ENCODE peak calls at places on chromosomes 13 and 19, in seven cellular contexts. One of them, this sample, is unnamed.
A peak's percentile ranks its signal among the peaks of the same experiment; 100 is the strongest.

GRCh38 chr19:755063-755462 is 4.2 kb downstream of the MISP start:
- DNase-seq in RWPE1: no peak
- DNase-seq in right lobe of liver: no peak
- DNase-seq in cardiac muscle cell: no peak
- DNase-seq in AG10803: no peak
- DNase-seq in HFFc6: no peak
- DNase-seq in CD8-positive, alpha-beta T cell: no peak
- DNase-seq in this sample: no peak

GRCh38 chr13:97975851-97976550 is 22.5 kb downstream of the IPO5 start:
- DNase-seq in right lobe of liver: peak; percentile 96
- DNase-seq in CD8-positive, alpha-beta T cell: peak; percentile 88
- DNase-seq in RWPE1: peak; percentile 92
- DNase-seq in AG10803: peak; percentile 82
- DNase-seq in HFFc6: peak; percentile 65
- DNase-seq in cardiac muscle cell: peak; percentile 92
- DNase-seq in this sample: peak; percentile 88

GRCh38 chr19:50314724-50315700 is 14.2 kb downstream of the KCNC3 start:
- DNase-seq in CD8-positive, alpha-beta T cell: no peak
- DNase-seq in RWPE1: no peak
- DNase-seq in right lobe of liver: no peak
- DNase-seq in cardiac muscle cell: no peak
- DNase-seq in HFFc6: no peak
- DNase-seq in AG10803: no peak
- DNase-seq in this sample: no peak

GRCh38 chr19:2811221-2811722 is 8.4 kb upstream of the ZNF554 start:
- DNase-seq in right lobe of liver: peak; percentile 85
- DNase-seq in HFFc6: no peak
- DNase-seq in cardiac muscle cell: no peak
- DNase-seq in AG10803: no peak
- DNase-seq in CD8-positive, alpha-beta T cell: no peak
- DNase-seq in RWPE1: no peak
- DNase-seq in this sample: no peak

GRCh38 chr19:14393303-14393702 is 12.1 kb downstream of the ADGRE5 start:
- DNase-seq in AG10803: no peak
- DNase-seq in RWPE1: no peak
- DNase-seq in CD8-positive, alpha-beta T cell: no peak
- DNase-seq in right lobe of liver: no peak
- DNase-seq in cardiac muscle cell: no peak
- DNase-seq in HFFc6: no peak
- DNase-seq in this sample: no peak

GRCh38 chr19:6947745-6948144 is 60.4 kb downstream of the ADGRE1 start:
- DNase-seq in CD8-positive, alpha-beta T cell: no peak
- DNase-seq in right lobe of liver: no peak
- DNase-seq in RWPE1: peak; percentile 44
- DNase-seq in cardiac muscle cell: peak; percentile 62
- DNase-seq in AG10803: peak; percentile 59
- DNase-seq in HFFc6: peak; percentile 21
- DNase-seq in this sample: no peak

GRCh38 chr19:45094707-45095106 is 1.7 kb downstream of the PPP1R37 start:
- DNase-seq in AG10803: no peak
- DNase-seq in right lobe of liver: no peak
- DNase-seq in HFFc6: no peak
- DNase-seq in RWPE1: no peak
- DNase-seq in CD8-positive, alpha-beta T cell: no peak
- DNase-seq in cardiac muscle cell: no peak
- DNase-seq in this sample: no peak

GRCh38 chr13:20667857-20668256 is 35.6 kb upstream of the IL17D start:
- DNase-seq in RWPE1: no peak
- DNase-seq in AG10803: no peak
- DNase-seq in HFFc6: no peak
- DNase-seq in right lobe of liver: no peak
- DNase-seq in CD8-positive, alpha-beta T cell: no peak
- DNase-seq in cardiac muscle cell: no peak
- DNase-seq in this sample: no peak

GRCh38 chr13:111510502-111511218 is 190.2 kb downstream of the TEX29 start:
- DNase-seq in AG10803: no peak
- DNase-seq in cardiac muscle cell: no peak
- DNase-seq in RWPE1: no peak
- DNase-seq in HFFc6: no peak
- DNase-seq in CD8-positive, alpha-beta T cell: no peak
- DNase-seq in right lobe of liver: no peak
- DNase-seq in this sample: no peak

GRCh38 chr13:24670174-24670573 is 10.0 kb upstream of the ATP12A start:
- DNase-seq in right lobe of liver: no peak
- DNase-seq in CD8-positive, alpha-beta T cell: no peak
- DNase-seq in RWPE1: no peak
- DNase-seq in cardiac muscle cell: no peak
- DNase-seq in HFFc6: no peak
- DNase-seq in AG10803: no peak
- DNase-seq in this sample: no peak

GRCh38 chr19:46999878-47000277 is 19.8 kb upstream of the NPAS1 start:
- DNase-seq in cardiac muscle cell: no peak
- DNase-seq in RWPE1: no peak
- DNase-seq in AG10803: no peak
- DNase-seq in CD8-positive, alpha-beta T cell: no peak
- DNase-seq in right lobe of liver: no peak
- DNase-seq in HFFc6: no peak
- DNase-seq in this sample: no peak

GRCh38 chr19:3970313-3970807 is 539 bp downstream of the DAPK3 start:
- DNase-seq in right lobe of liver: no peak
- DNase-seq in AG10803: no peak
- DNase-seq in cardiac muscle cell: no peak
- DNase-seq in RWPE1: no peak
- DNase-seq in HFFc6: no peak
- DNase-seq in CD8-positive, alpha-beta T cell: no peak
- DNase-seq in this sample: peak; percentile 8

GRCh38 chr13:100235311-100235901 is 146.5 kb downstream of the PCCA start:
- DNase-seq in AG10803: peak; percentile 65
- DNase-seq in cardiac muscle cell: peak; percentile 66
- DNase-seq in CD8-positive, alpha-beta T cell: no peak
- DNase-seq in right lobe of liver: no peak
- DNase-seq in RWPE1: peak; percentile 53
- DNase-seq in HFFc6: peak; percentile 66
- DNase-seq in this sample: no peak

GRCh38 chr13:111116830-111117229 is 1.7 kb downstream of the ARHGEF7 start:
- DNase-seq in HFFc6: no peak
- DNase-seq in CD8-positive, alpha-beta T cell: no peak
- DNase-seq in cardiac muscle cell: peak; percentile 11
- DNase-seq in RWPE1: no peak
- DNase-seq in AG10803: peak; percentile 70
- DNase-seq in right lobe of liver: no peak
- DNase-seq in this sample: no peak

GRCh38 chr19:50380767-50381166 is 3.4 kb upstream of the POLD1 start:
- DNase-seq in cardiac muscle cell: no peak
- DNase-seq in right lobe of liver: no peak
- DNase-seq in AG10803: no peak
- DNase-seq in HFFc6: no peak
- DNase-seq in CD8-positive, alpha-beta T cell: no peak
- DNase-seq in RWPE1: no peak
- DNase-seq in this sample: no peak

GRCh38 chr13:44801990-44802389 is 187.3 kb downstream of the NUFIP1 start:
- DNase-seq in AG10803: peak; percentile 78
- DNase-seq in cardiac muscle cell: peak; percentile 84
- DNase-seq in CD8-positive, alpha-beta T cell: no peak
- DNase-seq in HFFc6: peak; percentile 60
- DNase-seq in RWPE1: peak; percentile 84
- DNase-seq in right lobe of liver: no peak
- DNase-seq in this sample: no peak

GRCh38 chr13:34914416-34914815 is 27.7 kb upstream of the NBEA start:
- DNase-seq in right lobe of liver: no peak
- DNase-seq in AG10803: no peak
- DNase-seq in cardiac muscle cell: peak; percentile 11
- DNase-seq in CD8-positive, alpha-beta T cell: no peak
- DNase-seq in RWPE1: no peak
- DNase-seq in HFFc6: no peak
- DNase-seq in this sample: no peak

GRCh38 chr13:23044906-23045305 is 135.9 kb upstream of the SGCG start:
- DNase-seq in RWPE1: no peak
- DNase-seq in AG10803: no peak
- DNase-seq in HFFc6: no peak
- DNase-seq in cardiac muscle cell: no peak
- DNase-seq in right lobe of liver: no peak
- DNase-seq in CD8-positive, alpha-beta T cell: no peak
- DNase-seq in this sample: no peak

GRCh38 chr13:43303040-43303729 is 279.8 kb downstream of the DNAJC15 start:
- DNase-seq in CD8-positive, alpha-beta T cell: no peak
- DNase-seq in AG10803: peak; percentile 84
- DNase-seq in RWPE1: peak; percentile 6
- DNase-seq in cardiac muscle cell: peak; percentile 83
- DNase-seq in right lobe of liver: peak; percentile 78
- DNase-seq in HFFc6: peak; percentile 28
- DNase-seq in this sample: peak; percentile 37

GRCh38 chr19:56725829-56726424 is 54.4 kb upstream of the ZNF835 start:
- DNase-seq in right lobe of liver: no peak
- DNase-seq in cardiac muscle cell: peak; percentile 2
- DNase-seq in CD8-positive, alpha-beta T cell: no peak
- DNase-seq in RWPE1: no peak
- DNase-seq in HFFc6: no peak
- DNase-seq in AG10803: no peak
- DNase-seq in this sample: no peak
- TF ChIP-seq CTCF in right lobe of liver: peak; percentile 42
- TF ChIP-seq CTCF in cardiac muscle cell: no peak
- TF ChIP-seq CTCF in CD8-positive, alpha-beta T cell: no peak
- TF ChIP-seq CTCF in RWPE1: no peak
- TF ChIP-seq CTCF in HFFc6: peak; percentile 46
- TF ChIP-seq CTCF in AG10803: no peak
- TF ChIP-seq CTCF in this sample: no peak

GRCh38 chr13:113458218-113459065 is 5.2 kb upstream of the ADPRHL1 start:
- DNase-seq in cardiac muscle cell: peak; percentile 18
- DNase-seq in RWPE1: no peak
- DNase-seq in right lobe of liver: no peak
- DNase-seq in AG10803: no peak
- DNase-seq in CD8-positive, alpha-beta T cell: no peak
- DNase-seq in HFFc6: no peak
- DNase-seq in this sample: no peak
- TF ChIP-seq CTCF in cardiac muscle cell: peak; percentile 40
- TF ChIP-seq CTCF in RWPE1: peak; percentile 12
- TF ChIP-seq CTCF in right lobe of liver: peak; percentile 26
- TF ChIP-seq CTCF in AG10803: peak; percentile 28
- TF ChIP-seq CTCF in CD8-positive, alpha-beta T cell: no peak
- TF ChIP-seq CTCF in HFFc6: peak; percentile 73
- TF ChIP-seq CTCF in this sample: peak; percentile 48

GRCh38 chr13:37074703-37075102 is 15.2 kb upstream of the SUPT20H start:
- DNase-seq in HFFc6: peak; percentile 41
- DNase-seq in cardiac muscle cell: peak; percentile 65
- DNase-seq in CD8-positive, alpha-beta T cell: no peak
- DNase-seq in RWPE1: peak; percentile 14
- DNase-seq in right lobe of liver: no peak
- DNase-seq in AG10803: peak; percentile 59
- DNase-seq in this sample: no peak
- TF ChIP-seq CTCF in HFFc6: peak; percentile 80
- TF ChIP-seq CTCF in cardiac muscle cell: peak; percentile 35
- TF ChIP-seq CTCF in CD8-positive, alpha-beta T cell: peak; percentile 49
- TF ChIP-seq CTCF in RWPE1: peak; percentile 59
- TF ChIP-seq CTCF in right lobe of liver: peak; percentile 50
- TF ChIP-seq CTCF in AG10803: peak; percentile 53
- TF ChIP-seq CTCF in this sample: peak; percentile 48

GRCh38 chr19:31979949-31980670 is 365.3 kb upstream of the ZNF507 start:
- DNase-seq in AG10803: no peak
- DNase-seq in cardiac muscle cell: no peak
- DNase-seq in HFFc6: no peak
- DNase-seq in CD8-positive, alpha-beta T cell: no peak
- DNase-seq in RWPE1: no peak
- DNase-seq in right lobe of liver: no peak
- DNase-seq in this sample: no peak
- TF ChIP-seq CTCF in AG10803: no peak
- TF ChIP-seq CTCF in cardiac muscle cell: no peak
- TF ChIP-seq CTCF in HFFc6: no peak
- TF ChIP-seq CTCF in CD8-positive, alpha-beta T cell: no peak
- TF ChIP-seq CTCF in RWPE1: no peak
- TF ChIP-seq CTCF in right lobe of liver: no peak
- TF ChIP-seq CTCF in this sample: no peak

GRCh38 chr19:21468791-21469190 is 36.6 kb upstream of the ZNF429 start:
- DNase-seq in HFFc6: no peak
- DNase-seq in RWPE1: no peak
- DNase-seq in cardiac muscle cell: no peak
- DNase-seq in CD8-positive, alpha-beta T cell: no peak
- DNase-seq in right lobe of liver: no peak
- DNase-seq in AG10803: no peak
- DNase-seq in this sample: no peak
- TF ChIP-seq CTCF in HFFc6: no peak
- TF ChIP-seq CTCF in RWPE1: no peak
- TF ChIP-seq CTCF in cardiac muscle cell: no peak
- TF ChIP-seq CTCF in CD8-positive, alpha-beta T cell: no peak
- TF ChIP-seq CTCF in right lobe of liver: no peak
- TF ChIP-seq CTCF in AG10803: no peak
- TF ChIP-seq CTCF in this sample: peak; percentile 12

GRCh38 chr13:81275666-81276258 is 934.8 kb upstream of the SPRY2 start:
- DNase-seq in cardiac muscle cell: no peak
- DNase-seq in right lobe of liver: no peak
- DNase-seq in RWPE1: no peak
- DNase-seq in AG10803: no peak
- DNase-seq in HFFc6: no peak
- DNase-seq in CD8-positive, alpha-beta T cell: no peak
- DNase-seq in this sample: no peak
- TF ChIP-seq CTCF in cardiac muscle cell: no peak
- TF ChIP-seq CTCF in right lobe of liver: no peak
- TF ChIP-seq CTCF in RWPE1: no peak
- TF ChIP-seq CTCF in AG10803: no peak
- TF ChIP-seq CTCF in HFFc6: no peak
- TF ChIP-seq CTCF in CD8-positive, alpha-beta T cell: no peak
- TF ChIP-seq CTCF in this sample: no peak

GRCh38 chr13:114234645-114235421 is at the start of gene CDC16:
- DNase-seq in HFFc6: peak; percentile 76
- DNase-seq in CD8-positive, alpha-beta T cell: peak; percentile 76
- DNase-seq in cardiac muscle cell: peak; percentile 94
- DNase-seq in AG10803: peak; percentile 91
- DNase-seq in RWPE1: peak; percentile 96
- DNase-seq in right lobe of liver: peak; percentile 92
- DNase-seq in this sample: peak; percentile 76
- TF ChIP-seq CTCF in HFFc6: peak; percentile 61
- TF ChIP-seq CTCF in CD8-positive, alpha-beta T cell: peak; percentile 37
- TF ChIP-seq CTCF in cardiac muscle cell: no peak
- TF ChIP-seq CTCF in AG10803: no peak
- TF ChIP-seq CTCF in RWPE1: no peak
- TF ChIP-seq CTCF in right lobe of liver: no peak
- TF ChIP-seq CTCF in this sample: peak; percentile 26

This sample was measured in progenitor cell of endocrine pancreas.